ENCODE peak calls at places on chromosomes 1 and 21, in four cellular contexts. L, N, R and D are unnamed samples.

GRCh38 chr1:169126335-169126734 is 19.8 kb downstream of the ATP1B1 start:
- DNase-seq in N (no peak), R (no peak), L (no peak), D (no peak)

GRCh38 chr1:69312055-69312732 is 255.5 kb upstream of the LRRC7 start:
- DNase-seq in L (no peak), N (no peak), R (no peak), D (no peak)

GRCh38 chr21:34732388-34732821 is 63.6 kb downstream of the CLIC6 start:
- DNase-seq in N (no peak), L (no peak), R (no peak), D (no peak)

GRCh38 chr1:96843196-96843595 is 121.6 kb downstream of the PTBP2 start:
- DNase-seq in N (no peak), L (no peak), R (no peak), D (no peak)

GRCh38 chr1:28512058-28512611 is 6.3 kb downstream of the RCC1 start:
- DNase-seq in R (no peak), N (no peak), L (no peak), D (no peak)

GRCh38 chr1:228408041-228408868 is 1.6 kb upstream of the TRIM11 start:
- DNase-seq in N (no peak), L (peak), R (no peak), D (no peak)

GRCh38 chr21:14273736-14274538 is 58.0 kb downstream of the RBM11 start:
- DNase-seq in N (no peak), L (peak), R (no peak), D (no peak)

GRCh38 chr1:197638316-197638715 is 137.0 kb downstream of the DENND1B start:
- DNase-seq in R (no peak), L (no peak), N (no peak), D (no peak)

GRCh38 chr1:111441573-111442192 is 7.4 kb downstream of the WDR77 start:
- DNase-seq in L (no peak), N (peak), R (no peak), D (no peak)

GRCh38 chr1:177281901-177282300 is 111.1 kb downstream of the BRINP2 start:
- DNase-seq in R (no peak), N (no peak), L (no peak), D (no peak)

GRCh38 chr1:185674201-185674600 is 60.0 kb upstream of the HMCN1 start:
- DNase-seq in R (no peak), L (no peak), N (no peak), D (no peak)

GRCh38 chr1:175206687-175207086 is 14.1 kb upstream of the KIAA0040 start:
- DNase-seq in N (no peak), L (no peak), R (no peak), D (no peak)

GRCh38 chr1:45876000-45876399 is 72.6 kb downstream of the MAST2 start:
- DNase-seq in N (no peak), L (no peak), R (no peak), D (no peak)

GRCh38 chr1:109530457-109531204 is 9.0 kb upstream of the GPR61 start:
- DNase-seq in L (peak), N (no peak), R (no peak), D (no peak)

GRCh38 chr1:163093579-163093978 is 24.4 kb downstream of the RGS4 start:
- DNase-seq in N (no peak), L (no peak), R (no peak), D (no peak)

GRCh38 chr1:199041173-199041914 is 402.5 kb downstream of the PTPRC start:
- DNase-seq in R (no peak), L (no peak), N (no peak), D (no peak)

GRCh38 chr1:47334765-47335435 is 1.3 kb downstream of the CMPK1 start:
- DNase-seq in N (no peak), R (no peak), L (no peak), D (no peak)

GRCh38 chr1:100433563-100433962 is 81.3 kb downstream of the CDC14A start:
- DNase-seq in R (no peak), N (no peak), L (no peak), D (no peak)

GRCh38 chr1:17771014-17771413 is 15.9 kb downstream of the ACTL8 start:
- DNase-seq in R (no peak), L (no peak), N (no peak), D (no peak)

GRCh38 chr1:159646687-159647086 is 59.1 kb downstream of the APCS start:
- DNase-seq in N (no peak), R (no peak), L (no peak), D (no peak)

GRCh38 chr21:42652527-42653491 is 612 bp upstream of the PDE9A start:
- DNase-seq in R (peak), N (no peak), L (no peak), D (no peak)

GRCh38 chr1:183023146-183023600 is at the start of gene LAMC1:
- DNase-seq in R (peak), L (peak), N (no peak), D (peak)

GRCh38 chr1:6118415-6118814 is 61.7 kb downstream of the CHD5 start:
- DNase-seq in N (no peak), R (no peak), L (no peak), D (no peak)

GRCh38 chr1:19775317-19775716 is 24.4 kb downstream of the TMCO4 start:
- DNase-seq in L (no peak), R (no peak), N (no peak), D (no peak)

GRCh38 chr21:36936361-36937135 is 29.9 kb downstream of the HLCS start:
- DNase-seq in L (no peak), R (no peak), N (no peak), D (no peak)

GRCh38 chr1:79982218-79982617 is 975.7 kb upstream of the ADGRL4 start:
- DNase-seq in L (no peak), R (no peak), N (no peak), D (no peak)

GRCh38 chr1:230215529-230215928 is 148.5 kb downstream of the GALNT2 start:
- DNase-seq in N (no peak), L (no peak), R (no peak), D (no peak)

GRCh38 chr1:53400761-53401379 is 58.3 kb upstream of the DMRTB1 start:
- DNase-seq in L (peak), R (no peak), N (no peak), D (no peak)